ENCODE peak calls at places on chromosomes 2 and 18, in five cellular contexts. J, F, P, Y and I are unnamed samples.

GRCh38 chr2:124572953-124573634 is 548.0 kb downstream of the CNTNAP5 start:
- DNase-seq in J (no peak), Y (no peak), F (no peak), P (no peak), I (no peak)

GRCh38 chr2:26887142-26887541 is 39.2 kb downstream of the DPYSL5 start:
- DNase-seq in Y (no peak), F (no peak), P (no peak), J (no peak), I (no peak)

GRCh38 chr18:49495074-49495473 is 8.0 kb upstream of the C18orf32 start:
- DNase-seq in J (no peak), F (no peak), Y (no peak), P (peak), I (no peak)

GRCh38 chr2:64914735-64915509 is 74.3 kb upstream of the SLC1A4 start:
- DNase-seq in F (no peak), P (no peak), J (no peak), Y (no peak), I (no peak)

GRCh38 chr2:20640411-20641122 is 10.3 kb downstream of the HS1BP3 start:
- DNase-seq in J (no peak), P (no peak), Y (no peak), F (no peak), I (no peak)

GRCh38 chr2:110116033-110116710 is 550 bp upstream of the MALL start:
- DNase-seq in F (no peak), Y (peak), P (peak), J (no peak), I (no peak)

GRCh38 chr2:111702809-111703196 is 181.2 kb downstream of the ANAPC1 start:
- DNase-seq in F (no peak), P (no peak), J (no peak), Y (no peak), I (no peak)

GRCh38 chr2:233811732-233812131 is 33.6 kb downstream of the MROH2A start:
- DNase-seq in J (no peak), Y (no peak), P (no peak), F (no peak), I (no peak)

GRCh38 chr18:54774423-54774822 is 53.9 kb upstream of the RAB27B start:
- DNase-seq in J (no peak), Y (no peak), P (no peak), F (no peak), I (no peak)

GRCh38 chr2:112834379-112835014 is 2.1 kb downstream of the IL1B start:
- DNase-seq in P (no peak), Y (peak), J (no peak), F (no peak), I (peak)

GRCh38 chr18:13597068-13597467 is 129.3 kb downstream of the FAM210A start:
- DNase-seq in P (no peak), Y (no peak), J (no peak), F (no peak), I (no peak)

GRCh38 chr2:230575640-230576324 is 136.9 kb upstream of the CAB39 start:
- DNase-seq in J (no peak), P (peak), F (no peak), Y (no peak), I (no peak)

GRCh38 chr2:176985871-176986270 is 226.7 kb upstream of the HNRNPA3 start:
- DNase-seq in J (no peak), P (no peak), Y (no peak), F (no peak), I (no peak)

GRCh38 chr2:70104231-70105111 is 17.2 kb downstream of the PCBP1 start:
- DNase-seq in F (no peak), P (no peak), Y (no peak), J (no peak), I (peak)

GRCh38 chr18:79939096-79939495 is 12.4 kb downstream of the SLC66A2 start:
- DNase-seq in J (no peak), F (no peak), Y (no peak), P (no peak), I (no peak)

GRCh38 chr2:188512456-188512855 is 220.8 kb downstream of the GULP1 start:
- DNase-seq in P (no peak), J (peak), Y (peak), F (no peak), I (peak)

GRCh38 chr18:75285876-75286275 is 75.3 kb downstream of the TSHZ1 start:
- DNase-seq in P (no peak), J (no peak), Y (no peak), F (no peak), I (no peak)

GRCh38 chr18:45671366-45671765 is 52.6 kb upstream of the SLC14A1 start:
- DNase-seq in J (no peak), Y (no peak), F (no peak), P (no peak), I (no peak)

GRCh38 chr2:48738806-48739205 is 16.7 kb downstream of the LHCGR start:
- DNase-seq in Y (peak), F (no peak), J (peak), P (no peak), I (peak)

GRCh38 chr2:217394510-217395351 is 534.9 kb upstream of the TNP1 start:
- DNase-seq in Y (no peak), F (no peak), J (peak), P (no peak), I (peak)

GRCh38 chr2:163877316-163877715 is 141.5 kb upstream of the FIGN start:
- DNase-seq in F (no peak), P (no peak), Y (no peak), J (no peak), I (peak)

GRCh38 chr2:2563309-2563860 is 232.3 kb upstream of the MYT1L start:
- DNase-seq in P (no peak), J (no peak), Y (no peak), F (no peak), I (no peak)

GRCh38 chr2:238106698-238107524 is 6.8 kb downstream of the ESPNL start:
- DNase-seq in P (peak), J (no peak), F (no peak), Y (no peak), I (peak)
- TF ChIP-seq CTCF in P (peak), J (peak), F (no peak), Y (peak), I (peak)

DNA sequence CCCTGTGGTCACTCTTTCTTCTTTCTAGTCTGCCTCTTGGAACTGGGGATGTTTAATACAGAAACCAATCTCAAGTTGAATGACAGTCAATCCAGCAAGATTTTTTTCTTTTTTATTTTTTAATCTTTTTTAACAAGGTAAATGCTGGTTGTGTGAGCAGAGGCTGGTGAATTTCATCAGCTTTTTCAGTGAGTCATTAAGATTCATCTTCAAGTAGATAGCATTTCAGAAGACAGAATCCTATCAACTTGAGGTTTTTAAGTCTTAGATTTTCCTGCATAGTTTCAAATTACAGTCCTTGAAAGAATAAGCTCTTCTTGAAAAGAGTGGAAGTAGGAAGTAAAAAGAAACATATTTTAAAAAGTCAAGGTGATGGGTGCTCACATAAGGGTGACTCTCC is 12.4 kb downstream of the SLC8A1 start:
- DNase-seq in J (no peak), F (no peak), P (no peak), Y (no peak), I (peak)
- TF ChIP-seq CTCF in J (no peak), F (no peak), P (no peak), Y (no peak), I (no peak)

DNA sequence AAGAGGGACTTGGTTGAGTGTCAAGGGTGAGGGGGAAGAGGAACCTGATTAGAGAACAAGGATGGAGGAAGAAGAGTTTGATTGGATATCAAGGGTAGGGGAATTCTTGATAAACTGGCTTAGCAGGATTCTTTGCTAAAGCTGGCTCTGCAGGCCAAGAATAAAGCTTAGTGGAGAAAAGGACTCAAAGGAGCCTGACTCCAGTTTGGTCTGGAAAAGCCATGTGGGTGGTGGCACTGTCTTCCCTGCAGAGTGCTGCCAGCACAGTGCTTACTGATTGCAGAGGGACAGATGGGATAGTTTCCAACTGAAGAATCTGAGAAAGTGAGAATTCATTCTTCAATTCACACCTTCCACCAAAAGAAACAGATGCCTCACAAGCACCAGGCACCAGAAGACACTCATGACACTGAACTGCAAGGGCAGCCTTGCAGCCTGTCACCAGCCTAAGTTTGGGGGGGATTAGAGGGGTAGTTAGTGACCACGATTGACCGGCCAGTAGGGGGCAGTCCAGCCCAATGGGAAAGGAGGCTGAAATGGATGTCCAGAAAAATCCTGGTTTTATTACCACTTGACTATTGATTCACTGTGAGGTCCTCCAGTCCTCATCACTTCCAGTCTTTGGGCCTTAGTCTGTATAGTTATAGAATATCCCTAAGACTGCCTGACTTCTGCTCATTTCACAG is 334.5 kb downstream of the SMAD2 start:
- DNase-seq in Y (peak), F (no peak), J (no peak), P (peak), I (peak)
- TF ChIP-seq CTCF in Y (peak), F (no peak), J (peak), P (peak), I (no peak)

DNA sequence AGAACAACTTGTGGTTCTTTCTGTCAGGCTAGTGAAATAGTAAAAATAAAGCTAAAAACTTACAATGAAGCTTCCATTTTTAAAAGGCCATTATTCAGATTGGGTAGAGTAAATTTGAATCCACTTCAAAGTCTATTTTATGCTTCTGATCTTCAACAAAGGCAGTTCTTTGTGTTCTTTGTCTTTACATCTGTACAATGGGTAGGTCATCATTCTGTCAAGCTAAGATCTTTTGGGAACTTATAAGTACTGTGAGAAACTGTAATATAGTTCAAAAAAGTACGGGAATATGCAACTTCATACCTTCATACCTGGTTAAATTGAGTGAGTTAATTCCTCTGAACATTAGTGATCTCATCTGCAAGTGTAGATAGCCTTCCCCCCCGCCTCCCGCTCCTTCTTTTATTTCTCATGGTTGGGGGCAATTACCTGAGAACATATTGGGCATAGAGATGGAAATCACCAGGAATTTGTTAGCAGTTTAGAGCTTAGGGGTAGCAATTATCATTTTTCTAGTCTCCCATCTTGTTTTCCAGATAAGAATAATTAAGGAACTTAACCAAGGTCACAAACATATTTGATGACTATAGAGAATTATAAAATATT is 9.7 kb downstream of the CNOT9 start:
- DNase-seq in F (no peak), J (no peak), P (no peak), Y (no peak), I (no peak)
- TF ChIP-seq CTCF in F (no peak), J (no peak), P (no peak), Y (no peak), I (no peak)

GRCh38 chr2:239106314-239106908 is 258.5 kb downstream of the TWIST2 start:
- DNase-seq in F (no peak), J (peak), Y (peak), P (peak), I (peak)
- TF ChIP-seq CTCF in F (no peak), J (peak), Y (peak), P (peak), I (peak)

DNA sequence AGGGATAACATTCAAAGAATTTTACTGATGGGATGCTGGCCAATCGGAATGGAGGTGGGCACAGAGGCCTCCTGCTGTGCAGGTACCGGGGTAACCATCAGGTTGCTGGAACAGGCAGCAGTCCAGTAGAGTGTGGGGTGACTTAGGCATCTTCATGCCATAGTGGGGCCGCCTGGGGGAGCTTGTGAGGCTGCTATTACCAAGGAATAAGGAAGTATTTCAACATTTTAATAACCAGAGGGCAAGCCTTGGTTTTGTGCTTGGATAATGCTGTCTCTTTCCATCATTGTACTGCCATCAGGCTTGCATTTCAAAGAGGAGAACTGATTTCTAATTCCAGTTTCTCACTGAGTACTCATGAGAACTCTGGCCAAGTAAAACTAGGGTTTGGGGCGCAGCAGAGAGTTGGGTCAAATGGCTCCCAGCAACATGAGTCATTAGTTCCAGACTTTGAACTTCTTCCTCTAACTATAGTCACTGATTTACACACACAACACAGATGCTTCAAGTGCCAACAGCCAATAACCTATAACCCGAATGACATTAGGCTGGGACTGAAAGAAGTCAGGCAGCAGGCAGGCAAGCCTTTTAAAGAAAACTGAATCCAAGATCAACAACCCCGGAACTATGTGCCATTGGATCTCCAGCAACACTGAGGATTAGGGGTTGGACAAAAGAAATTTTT is 56.1 kb upstream of the FHL2 start:
- DNase-seq in P (peak), J (peak), F (no peak), Y (peak), I (peak)
- TF ChIP-seq CTCF in P (peak), J (peak), F (no peak), Y (peak), I (peak)